ENCODE peak calls at places on chromosomes 3 and 15, in ten cellular contexts. One of them, this sample, is unnamed.

GRCh38 chr15:50939911-50940310 is 31.4 kb downstream of the AP4E1 start:
- DNase-seq in lower leg skin: no peak
- DNase-seq in activated naive CD4-positive, alpha-beta T cell treated with Interleukin-2 at 50 U/mL for 16 hours: no peak
- DNase-seq in ureter: no peak
- DNase-seq in NCI-H1694: no peak
- DNase-seq in HCEC 1CT: peak
- DNase-seq in GM13977: no peak
- DNase-seq in epithelial cell of esophagus: peak
- DNase-seq in KBM-7: no peak
- DNase-seq in stimulated activated CD8-positive, alpha-beta memory T cell treated with anti-CD3 and anti-CD28 coated beads, Interleukin-2, amount 100 ng/mL, for 48 hours: no peak
- DNase-seq in this sample: no peak

GRCh38 chr3:80244390-80244789 is 476.6 kb upstream of the ROBO1 start:
- DNase-seq in NCI-H1694: no peak
- DNase-seq in HCEC 1CT: peak
- DNase-seq in epithelial cell of esophagus: no peak
- DNase-seq in KBM-7: no peak
- DNase-seq in activated naive CD4-positive, alpha-beta T cell treated with Interleukin-2 at 50 U/mL for 16 hours: no peak
- DNase-seq in stimulated activated CD8-positive, alpha-beta memory T cell treated with anti-CD3 and anti-CD28 coated beads, Interleukin-2, amount 100 ng/mL, for 48 hours: no peak
- DNase-seq in lower leg skin: no peak
- DNase-seq in GM13977: no peak
- DNase-seq in ureter: peak
- DNase-seq in this sample: no peak

GRCh38 chr3:102060814-102061213 is 211.5 kb downstream of the NFKBIZ start:
- DNase-seq in HCEC 1CT: no peak
- DNase-seq in stimulated activated CD8-positive, alpha-beta memory T cell treated with anti-CD3 and anti-CD28 coated beads, Interleukin-2, amount 100 ng/mL, for 48 hours: no peak
- DNase-seq in GM13977: peak
- DNase-seq in activated naive CD4-positive, alpha-beta T cell treated with Interleukin-2 at 50 U/mL for 16 hours: no peak
- DNase-seq in NCI-H1694: no peak
- DNase-seq in KBM-7: no peak
- DNase-seq in epithelial cell of esophagus: peak
- DNase-seq in lower leg skin: no peak
- DNase-seq in ureter: no peak
- DNase-seq in this sample: no peak

GRCh38 chr3:192372001-192372400 is 355.3 kb downstream of the FGF12 start:
- DNase-seq in activated naive CD4-positive, alpha-beta T cell treated with Interleukin-2 at 50 U/mL for 16 hours: no peak
- DNase-seq in stimulated activated CD8-positive, alpha-beta memory T cell treated with anti-CD3 and anti-CD28 coated beads, Interleukin-2, amount 100 ng/mL, for 48 hours: no peak
- DNase-seq in GM13977: no peak
- DNase-seq in KBM-7: no peak
- DNase-seq in ureter: no peak
- DNase-seq in epithelial cell of esophagus: no peak
- DNase-seq in HCEC 1CT: no peak
- DNase-seq in lower leg skin: no peak
- DNase-seq in NCI-H1694: peak
- DNase-seq in this sample: no peak

GRCh38 chr15:65901836-65902235 is 32.5 kb downstream of the RAB11A start:
- DNase-seq in HCEC 1CT: no peak
- DNase-seq in activated naive CD4-positive, alpha-beta T cell treated with Interleukin-2 at 50 U/mL for 16 hours: no peak
- DNase-seq in GM13977: no peak
- DNase-seq in epithelial cell of esophagus: no peak
- DNase-seq in KBM-7: no peak
- DNase-seq in lower leg skin: no peak
- DNase-seq in NCI-H1694: no peak
- DNase-seq in ureter: no peak
- DNase-seq in stimulated activated CD8-positive, alpha-beta memory T cell treated with anti-CD3 and anti-CD28 coated beads, Interleukin-2, amount 100 ng/mL, for 48 hours: no peak
- DNase-seq in this sample: no peak

GRCh38 chr3:59759298-59760169 is 709.7 kb upstream of the CFAP20DC start:
- DNase-seq in NCI-H1694: no peak
- DNase-seq in KBM-7: no peak
- DNase-seq in GM13977: no peak
- DNase-seq in HCEC 1CT: no peak
- DNase-seq in lower leg skin: no peak
- DNase-seq in ureter: no peak
- DNase-seq in stimulated activated CD8-positive, alpha-beta memory T cell treated with anti-CD3 and anti-CD28 coated beads, Interleukin-2, amount 100 ng/mL, for 48 hours: peak
- DNase-seq in epithelial cell of esophagus: peak
- DNase-seq in activated naive CD4-positive, alpha-beta T cell treated with Interleukin-2 at 50 U/mL for 16 hours: peak
- DNase-seq in this sample: no peak

GRCh38 chr15:63322541-63322940 is 45.1 kb downstream of the APH1B start:
- DNase-seq in stimulated activated CD8-positive, alpha-beta memory T cell treated with anti-CD3 and anti-CD28 coated beads, Interleukin-2, amount 100 ng/mL, for 48 hours: no peak
- DNase-seq in GM13977: no peak
- DNase-seq in epithelial cell of esophagus: no peak
- DNase-seq in activated naive CD4-positive, alpha-beta T cell treated with Interleukin-2 at 50 U/mL for 16 hours: no peak
- DNase-seq in HCEC 1CT: no peak
- DNase-seq in ureter: no peak
- DNase-seq in KBM-7: no peak
- DNase-seq in lower leg skin: no peak
- DNase-seq in NCI-H1694: no peak
- DNase-seq in this sample: peak

GRCh38 chr3:188594137-188594536 is 440.2 kb downstream of the LPP start:
- DNase-seq in HCEC 1CT: peak
- DNase-seq in activated naive CD4-positive, alpha-beta T cell treated with Interleukin-2 at 50 U/mL for 16 hours: no peak
- DNase-seq in ureter: no peak
- DNase-seq in stimulated activated CD8-positive, alpha-beta memory T cell treated with anti-CD3 and anti-CD28 coated beads, Interleukin-2, amount 100 ng/mL, for 48 hours: no peak
- DNase-seq in lower leg skin: no peak
- DNase-seq in KBM-7: no peak
- DNase-seq in GM13977: no peak
- DNase-seq in epithelial cell of esophagus: peak
- DNase-seq in NCI-H1694: no peak
- DNase-seq in this sample: no peak

GRCh38 chr3:66407281-66408218 is 93.3 kb downstream of the LRIG1 start:
- DNase-seq in HCEC 1CT: peak
- DNase-seq in stimulated activated CD8-positive, alpha-beta memory T cell treated with anti-CD3 and anti-CD28 coated beads, Interleukin-2, amount 100 ng/mL, for 48 hours: peak
- DNase-seq in lower leg skin: no peak
- DNase-seq in ureter: peak
- DNase-seq in NCI-H1694: no peak
- DNase-seq in activated naive CD4-positive, alpha-beta T cell treated with Interleukin-2 at 50 U/mL for 16 hours: peak
- DNase-seq in epithelial cell of esophagus: peak
- DNase-seq in KBM-7: peak
- DNase-seq in GM13977: peak
- DNase-seq in this sample: peak